ENCODE peak calls at places on chromosome 1, in nine cellular contexts. W is endodermal cell; S is H1; E is suprapubic skin; U is uterus; V is GM23248; A is CD8-positive, alpha-beta memory T cell; T is PC-3; F is Karpas-422. O is an unnamed sample.

GRCh38 chr1:226061793-226062557 is 541 bp upstream of the H3-3A start:
- DNase-seq in F (no peak), T (peak; percentile 89), A (no peak), U (peak; percentile 76), E (peak; percentile 89), V (peak; percentile 98), S (peak; percentile 84), W (peak; percentile 92), O (no peak)

GRCh38 chr1:199353906-199354305 is 673.6 kb upstream of the NR5A2 start:
- DNase-seq in A (no peak), W (no peak), S (no peak), E (no peak), V (no peak), T (no peak), F (no peak), U (no peak), O (no peak)

GRCh38 chr1:114695430-114696093 is at the start of gene AMPD1:
- DNase-seq in T (peak; percentile 6), U (no peak), W (no peak), A (no peak), V (peak; percentile 74), F (no peak), E (no peak), S (no peak), O (no peak)

GRCh38 chr1:22275626-22276395 is 132.9 kb upstream of the WNT4 start:
- DNase-seq in E (no peak), F (peak; percentile 73), T (peak; percentile 67), S (peak; percentile 93), V (peak; percentile 68), A (no peak), W (peak; percentile 94), U (peak; percentile 25), O (no peak)

GRCh38 chr1:26833432-26834405 is 7.2 kb downstream of the ZDHHC18 start:
- DNase-seq in V (no peak), A (peak; percentile 88), F (peak; percentile 64), E (no peak), S (no peak), W (no peak), T (no peak), U (no peak), O (no peak)

GRCh38 chr1:174692313-174692712 is 244.5 kb downstream of the GPR52 start:
- DNase-seq in A (no peak), V (peak; percentile 41), T (peak; percentile 36), S (no peak), F (no peak), W (no peak), E (no peak), U (no peak), O (no peak)

GRCh38 chr1:187264995-187265602 is 436.4 kb downstream of the PLA2G4A start:
- DNase-seq in T (peak; percentile 68), S (no peak), V (peak; percentile 86), A (no peak), U (no peak), F (peak; percentile 64), W (peak; percentile 75), E (no peak), O (peak; percentile 31)

GRCh38 chr1:186482661-186483255 is 21.8 kb upstream of the PDC start:
- DNase-seq in U (peak; percentile 43), S (peak; percentile 85), E (no peak), T (peak; percentile 70), W (peak; percentile 92), A (no peak), V (peak; percentile 80), F (peak; percentile 82), O (peak; percentile 54)

GRCh38 chr1:37471345-37472231 is 2.8 kb upstream of the ZC3H12A start:
- DNase-seq in W (peak; percentile 91), F (no peak), S (no peak), A (no peak), T (peak; percentile 82), U (peak; percentile 78), V (peak; percentile 97), E (no peak), O (no peak)

GRCh38 chr1:223331929-223332328 is 32.0 kb downstream of the SUSD4 start:
- DNase-seq in E (no peak), W (no peak), U (no peak), S (no peak), T (peak; percentile 74), A (no peak), V (peak; percentile 85), F (no peak), O (no peak)

GRCh38 chr1:110337704-110338199 is 1.4 kb upstream of the RBM15 start:
- DNase-seq in A (peak; percentile 9), V (peak; percentile 49), F (peak; percentile 80), S (peak; percentile 67), T (no peak), U (peak; percentile 31), W (peak; percentile 81), E (peak; percentile 71), O (no peak)

GRCh38 chr1:2182376-2182775 is 12.2 kb downstream of the FAAP20 start:
- DNase-seq in F (no peak), A (no peak), U (no peak), W (no peak), V (no peak), T (no peak), S (no peak), E (no peak), O (no peak)

GRCh38 chr1:220710333-220710732 is 20.2 kb downstream of the C1orf115 start:
- DNase-seq in S (no peak), F (peak; percentile 64), T (no peak), V (no peak), W (no peak), U (no peak), A (no peak), E (no peak), O (no peak)

GRCh38 chr1:230827081-230827681 is 41.1 kb downstream of the C1orf198 start:
- DNase-seq in S (peak; percentile 26), E (no peak), F (no peak), U (no peak), W (peak; percentile 21), T (peak; percentile 15), A (no peak), V (peak; percentile 25), O (no peak)

GRCh38 chr1:53369761-53370160 is 41.9 kb upstream of the LRP8 start:
- DNase-seq in V (no peak), S (peak; percentile 17), T (no peak), U (no peak), A (no peak), F (no peak), W (peak; percentile 29), E (peak; percentile 36), O (no peak)

DNA sequence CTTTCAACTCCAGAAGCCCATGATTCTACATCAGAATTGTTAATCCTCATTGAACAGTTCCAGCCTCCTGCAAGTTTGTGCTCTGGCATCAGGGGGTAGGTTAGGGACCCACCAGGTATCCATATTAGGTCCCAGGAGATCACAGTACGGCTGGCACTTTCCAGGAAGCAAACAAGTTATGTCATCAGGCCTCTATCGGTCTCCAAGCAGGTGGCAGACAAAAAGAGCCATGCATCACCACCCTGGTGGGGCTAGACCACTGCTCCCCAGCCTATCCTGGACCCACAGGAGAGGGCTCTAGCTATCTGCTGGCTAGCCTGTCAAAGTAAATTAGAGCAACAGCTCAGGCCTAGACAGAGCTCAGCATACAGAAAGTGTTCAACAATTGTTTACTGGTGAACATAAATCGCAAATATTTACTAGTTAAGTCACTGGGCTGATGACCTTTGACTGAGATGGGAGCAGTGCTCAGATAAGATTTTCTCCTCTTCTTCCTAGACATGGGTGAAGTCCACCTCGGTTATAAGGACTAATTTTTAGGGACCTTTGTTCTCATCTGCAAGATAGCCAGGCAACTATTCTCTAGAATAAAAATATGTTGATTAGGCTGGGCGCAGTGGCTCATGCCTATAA is 6.4 kb downstream of the NUAK2 start:
- DNase-seq in V (no peak), W (no peak), F (no peak), E (no peak), T (no peak), A (no peak), S (no peak), U (no peak), O (no peak)
- H3K4me1 ChIP-seq in V (peaks cover 14% of the 10 kb centered on the region), W (peaks cover 32% of the 10 kb centered on the region), F (peaks cover 23% of the 10 kb centered on the region), E (peaks cover 63% of the 10 kb centered on the region), T (peaks cover 34% of the 10 kb centered on the region), A (peaks cover 94% of the 10 kb centered on the region), S (peaks cover 35% of the 10 kb centered on the region), U (no peaks in the 10 kb centered on the region), O (peaks cover 25% of the 10 kb centered on the region)

DNA sequence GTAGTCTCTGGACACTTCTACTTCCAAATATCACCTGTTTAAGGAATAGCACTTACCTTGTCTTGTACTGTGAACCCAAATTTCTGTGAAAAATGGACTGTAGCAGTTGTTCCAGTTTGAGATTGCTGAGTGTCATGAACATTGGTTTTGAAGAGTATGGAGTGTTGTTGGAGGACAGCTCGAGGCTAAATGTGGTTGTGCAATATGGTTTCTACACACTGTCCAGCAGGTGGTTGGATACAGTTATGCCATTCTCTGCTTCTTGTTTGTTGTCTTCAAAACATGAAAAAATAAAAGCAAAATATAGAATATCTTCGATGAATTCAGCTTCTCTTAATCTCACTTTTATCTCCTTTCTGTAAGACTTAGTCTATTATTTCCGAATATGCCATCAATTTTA is 67.1 kb downstream of the DDR2 start:
- DNase-seq in W (no peak), S (no peak), E (no peak), F (no peak), T (no peak), V (no peak), A (no peak), U (no peak), O (no peak)
- H3K4me1 ChIP-seq in W (peaks cover 7% of the 10 kb centered on the region), S (peaks cover 1% of the 10 kb centered on the region), E (peaks cover 38% of the 10 kb centered on the region), F (no peaks in the 10 kb centered on the region), T (peaks cover 27% of the 10 kb centered on the region), V (peaks cover 68% of the 10 kb centered on the region), A (no peaks in the 10 kb centered on the region), U (peaks cover 21% of the 10 kb centered on the region), O (no peaks in the 10 kb centered on the region)

GRCh38 chr1:185156321-185156853 is 366 bp downstream of the TRMT1L start:
- DNase-seq in U (no peak), W (no peak), A (no peak), V (peak; percentile 60), E (no peak), S (no peak), F (no peak), T (no peak), O (no peak)

GRCh38 chr1:185155600-185156320 is 993 bp downstream of the TRMT1L start:
- DNase-seq in E (no peak), S (no peak), A (no peak), U (no peak), V (peak; percentile 86), F (peak; percentile 72), T (peak; percentile 15), W (no peak), O (no peak)

GRCh38 chr1:185156854-185157598 is at the start of the genes SWT1 and TRMT1L:
- DNase-seq in S (peak; percentile 96), W (peak; percentile 100), U (peak; percentile 100), F (peak; percentile 100), T (peak; percentile 95), E (peak; percentile 100), V (peak; percentile 100), A (peak; percentile 96), O (peak; percentile 98)

GRCh38 chr1:185158806-185159205 is 1.8 kb downstream of the SWT1 start:
- DNase-seq in F (no peak), V (peak; percentile 1), W (no peak), E (no peak), T (no peak), S (no peak), U (peak; percentile 25), A (no peak), O (no peak)

GRCh38 chr1:185157599-185158469 is 867 bp downstream of the SWT1 start:
- DNase-seq in V (peak; percentile 42), F (peak; percentile 49), W (peak; percentile 52), T (peak; percentile 5), A (no peak), U (no peak), E (no peak), S (no peak), O (no peak)
- H3K4me1 ChIP-seq in V (peaks cover 14% of the 10 kb centered on the region), F (peaks cover 35% of the 10 kb centered on the region), W (no peaks in the 10 kb centered on the region), T (peaks cover 30% of the 10 kb centered on the region), A (peaks cover 14% of the 10 kb centered on the region), U (peaks cover 7% of the 10 kb centered on the region), E (peaks cover 33% of the 10 kb centered on the region), S (no peaks in the 10 kb centered on the region), O (no peaks in the 10 kb centered on the region)

GRCh38 chr1:93666613-93667384 is 14.8 kb downstream of the BCAR3 start:
- DNase-seq in T (peak; percentile 75), V (no peak), W (peak; percentile 78), F (no peak), A (no peak), E (no peak), S (no peak), U (peak; percentile 27), O (no peak)
- H3K4me1 ChIP-seq in T (peaks cover 94% of the 10 kb centered on the region), V (peaks cover 88% of the 10 kb centered on the region), W (peaks cover 55% of the 10 kb centered on the region), F (no peaks in the 10 kb centered on the region), A (no peaks in the 10 kb centered on the region), E (peaks cover 97% of the 10 kb centered on the region), S (peaks cover 6% of the 10 kb centered on the region), U (no peaks in the 10 kb centered on the region), O (peaks cover 7% of the 10 kb centered on the region)